ENCODE peak calls at places on chromosomes 13 and 19, in six cellular contexts. One of them, this sample, is unnamed.

GRCh38 chr19:48308695-48309586 is 16.4 kb upstream of the EMP3 start:
- DNase-seq in K562: peak; percentile 35
- DNase-seq in HS-27A: no peak
- DNase-seq in amygdala: peak; percentile 14
- DNase-seq in MV-4-11: no peak
- DNase-seq in NCI-H774: no peak
- DNase-seq in this sample: no peak

GRCh38 chr19:10074153-10074552 is 12.0 kb upstream of the SHFL start:
- DNase-seq in K562: peak; percentile 80
- DNase-seq in HS-27A: no peak
- DNase-seq in amygdala: no peak
- DNase-seq in MV-4-11: peak; percentile 59
- DNase-seq in NCI-H774: no peak
- DNase-seq in this sample: no peak

GRCh38 chr13:72255908-72256307 is 388.9 kb upstream of the DACH1 start:
- DNase-seq in K562: no peak
- DNase-seq in HS-27A: no peak
- DNase-seq in amygdala: no peak
- DNase-seq in MV-4-11: no peak
- DNase-seq in NCI-H774: no peak
- DNase-seq in this sample: no peak

GRCh38 chr19:48926909-48927308 is 6.6 kb upstream of the DHDH start:
- DNase-seq in K562: peak; percentile 53
- DNase-seq in HS-27A: peak; percentile 66
- DNase-seq in amygdala: peak; percentile 11
- DNase-seq in MV-4-11: peak; percentile 53
- DNase-seq in NCI-H774: no peak
- DNase-seq in this sample: no peak

GRCh38 chr13:59750860-59751259 is 412.9 kb downstream of the DIAPH3 start:
- DNase-seq in K562: no peak
- DNase-seq in HS-27A: no peak
- DNase-seq in amygdala: peak; percentile 58
- DNase-seq in MV-4-11: no peak
- DNase-seq in NCI-H774: no peak
- DNase-seq in this sample: peak; percentile 1

GRCh38 chr19:3603121-3603841 is 3.4 kb downstream of the TBXA2R start:
- DNase-seq in K562: no peak
- DNase-seq in HS-27A: no peak
- DNase-seq in amygdala: no peak
- DNase-seq in MV-4-11: no peak
- DNase-seq in NCI-H774: no peak
- DNase-seq in this sample: no peak

GRCh38 chr19:41753936-41754529 is 1.3 kb upstream of the CEACAM6 start:
- DNase-seq in K562: peak; percentile 26
- DNase-seq in HS-27A: peak; percentile 24
- DNase-seq in amygdala: no peak
- DNase-seq in MV-4-11: peak; percentile 63
- DNase-seq in NCI-H774: peak; percentile 41
- DNase-seq in this sample: peak; percentile 4

GRCh38 chr13:21945195-21945594 is 274.3 kb downstream of the FGF9 start:
- DNase-seq in K562: no peak
- DNase-seq in HS-27A: no peak
- DNase-seq in amygdala: no peak
- DNase-seq in MV-4-11: no peak
- DNase-seq in NCI-H774: no peak
- DNase-seq in this sample: no peak

GRCh38 chr13:100597253-100597652 is 8.7 kb upstream of the GGACT start:
- DNase-seq in K562: no peak
- DNase-seq in HS-27A: no peak
- DNase-seq in amygdala: no peak
- DNase-seq in MV-4-11: no peak
- DNase-seq in NCI-H774: no peak
- DNase-seq in this sample: no peak

GRCh38 chr19:34155686-34156085 is 16.6 kb upstream of the LSM14A start:
- DNase-seq in K562: no peak
- DNase-seq in HS-27A: peak; percentile 49
- DNase-seq in amygdala: no peak
- DNase-seq in MV-4-11: no peak
- DNase-seq in NCI-H774: no peak
- DNase-seq in this sample: no peak

This sample was measured in substantia nigra.